ENCODE peak calls at places on chromosome 13, in four cellular contexts. One of them, this sample, is unnamed.

GRCh38 chr13:27406178-27406939 is 18.1 kb upstream of the GTF3A start:
- DNase-seq in GM12878: no peak
- DNase-seq in K562: peak
- DNase-seq in SK-N-SH: peak
- DNase-seq in this sample: no peak

GRCh38 chr13:100803091-100803490 is 128.5 kb upstream of the TMTC4 start:
- DNase-seq in K562: no peak
- DNase-seq in GM12878: no peak
- DNase-seq in SK-N-SH: no peak
- DNase-seq in this sample: no peak

GRCh38 chr13:46801831-46802230 is 4.9 kb upstream of the ESD start:
- DNase-seq in GM12878: no peak
- DNase-seq in K562: no peak
- DNase-seq in SK-N-SH: no peak
- DNase-seq in this sample: no peak

GRCh38 chr13:38753878-38754277 is 67.0 kb downstream of the FREM2 start:
- DNase-seq in K562: no peak
- DNase-seq in GM12878: no peak
- DNase-seq in SK-N-SH: no peak
- DNase-seq in this sample: peak

GRCh38 chr13:27712421-27712820 is 79.9 kb upstream of the GSX1 start:
- DNase-seq in K562: no peak
- DNase-seq in GM12878: no peak
- DNase-seq in SK-N-SH: peak
- DNase-seq in this sample: no peak

GRCh38 chr13:42398542-42398941 is 126.6 kb downstream of the AKAP11 start:
- DNase-seq in GM12878: no peak
- DNase-seq in K562: no peak
- DNase-seq in SK-N-SH: no peak
- DNase-seq in this sample: no peak

GRCh38 chr13:110319774-110320509 is 12.9 kb downstream of the COL4A2 start:
- DNase-seq in GM12878: no peak
- DNase-seq in K562: no peak
- DNase-seq in SK-N-SH: no peak
- DNase-seq in this sample: no peak

GRCh38 chr13:37457594-37457993 is 141.0 kb downstream of the POSTN start:
- DNase-seq in GM12878: no peak
- DNase-seq in SK-N-SH: no peak
- DNase-seq in K562: no peak
- DNase-seq in this sample: no peak

GRCh38 chr13:80979035-80979641 is 638.2 kb upstream of the SPRY2 start:
- DNase-seq in K562: peak
- DNase-seq in SK-N-SH: peak
- DNase-seq in GM12878: peak
- DNase-seq in this sample: peak

GRCh38 chr13:48580886-48581285 is 48.0 kb upstream of the RCBTB2 start:
- DNase-seq in SK-N-SH: no peak
- DNase-seq in K562: no peak
- DNase-seq in GM12878: no peak
- DNase-seq in this sample: no peak

GRCh38 chr13:50421457-50422130 is 406.4 kb downstream of the KCNRG start:
- DNase-seq in GM12878: no peak
- DNase-seq in K562: no peak
- DNase-seq in SK-N-SH: no peak
- DNase-seq in this sample: no peak

GRCh38 chr13:111644750-111645149 is 324.3 kb downstream of the TEX29 start:
- DNase-seq in K562: no peak
- DNase-seq in SK-N-SH: no peak
- DNase-seq in GM12878: no peak
- DNase-seq in this sample: no peak

GRCh38 chr13:102354011-102354410 is 47.8 kb downstream of the FGF14 start:
- DNase-seq in GM12878: no peak
- DNase-seq in K562: no peak
- DNase-seq in SK-N-SH: no peak
- DNase-seq in this sample: no peak

GRCh38 chr13:54185785-54186184 is 1157.2 kb downstream of the OLFM4 start:
- DNase-seq in SK-N-SH: no peak
- DNase-seq in GM12878: no peak
- DNase-seq in K562: no peak
- DNase-seq in this sample: peak

GRCh38 chr13:98349731-98350305 is 172.7 kb upstream of the RNF113B start:
- DNase-seq in K562: no peak
- DNase-seq in GM12878: no peak
- DNase-seq in SK-N-SH: peak
- DNase-seq in this sample: peak
- TF ChIP-seq USF1 in K562: no peak
- TF ChIP-seq USF1 in GM12878: no peak
- TF ChIP-seq USF1 in SK-N-SH: no peak
- TF ChIP-seq USF1 in this sample: no peak

DNA sequence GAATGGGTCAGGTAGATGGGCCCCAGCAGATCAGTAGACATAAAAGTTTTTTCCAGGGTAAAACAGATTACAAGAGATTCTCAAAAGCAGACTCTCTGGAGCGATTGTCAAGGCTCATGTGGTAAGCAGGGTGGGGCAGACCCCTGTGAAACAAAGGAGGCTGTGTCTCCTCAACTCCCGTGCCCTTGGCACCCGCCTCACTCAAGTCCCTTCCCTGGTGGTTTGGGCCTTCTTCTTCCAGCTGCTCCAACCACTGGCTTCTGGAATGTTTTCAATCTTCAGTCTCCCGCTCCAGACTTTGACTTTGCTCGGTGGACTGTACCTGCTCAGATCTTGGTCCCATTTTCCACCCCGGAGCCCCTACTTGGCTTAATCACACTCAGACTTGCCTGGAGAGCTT is 74.8 kb upstream of the STK24 start:
- DNase-seq in GM12878: no peak
- DNase-seq in SK-N-SH: no peak
- DNase-seq in K562: no peak
- DNase-seq in this sample: no peak
- TF ChIP-seq CTCF in GM12878: no peak
- TF ChIP-seq CTCF in SK-N-SH: no peak
- TF ChIP-seq CTCF in K562: no peak
- TF ChIP-seq CTCF in this sample: no peak

DNA sequence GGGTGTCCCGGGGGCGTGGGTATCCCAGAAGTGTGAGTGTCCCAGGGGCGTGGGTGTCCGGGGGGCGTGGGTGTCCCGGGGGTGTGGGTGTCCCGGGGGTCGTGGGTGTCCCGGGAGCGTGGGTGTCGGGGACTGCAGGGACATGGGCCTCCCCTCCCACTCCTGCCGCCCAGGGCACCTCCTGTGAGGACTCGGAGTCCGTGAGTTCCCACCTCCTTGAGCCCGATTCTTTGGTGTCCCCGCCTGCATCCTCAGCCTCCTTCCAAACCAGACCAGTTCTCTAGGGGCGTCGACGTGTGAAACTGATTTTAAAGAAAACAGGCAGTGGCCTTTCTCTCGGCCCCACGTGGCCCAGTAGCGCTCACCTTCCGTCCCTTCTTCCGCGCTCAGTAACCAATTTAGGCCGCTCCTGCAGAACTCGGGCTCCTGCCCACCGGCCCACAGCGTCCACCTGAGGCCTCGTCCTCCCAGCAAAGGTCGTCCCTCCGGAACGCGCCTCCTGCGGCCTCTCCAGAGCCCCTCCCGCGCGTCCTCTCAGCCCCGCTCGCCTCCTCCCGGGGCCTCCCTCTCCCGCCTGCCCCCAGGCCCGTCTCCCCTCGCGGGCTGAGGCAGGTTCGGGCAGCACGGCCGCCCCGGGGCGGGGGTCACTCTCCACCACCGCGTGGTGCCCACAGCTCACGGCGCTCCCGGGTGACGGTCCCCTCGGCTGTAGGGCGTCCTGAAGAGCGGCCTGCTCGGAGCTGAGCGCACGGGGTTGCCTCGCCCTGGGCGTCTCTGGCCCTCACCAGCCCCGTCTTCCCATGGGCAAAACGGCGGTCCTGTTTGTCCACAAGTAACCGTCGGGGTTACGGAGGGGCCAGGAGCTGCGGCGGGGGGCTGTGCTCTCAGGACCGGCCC is 3.8 kb downstream of the F7 start:
- DNase-seq in SK-N-SH: no peak
- DNase-seq in GM12878: no peak
- DNase-seq in K562: no peak
- DNase-seq in this sample: peak
- TF ChIP-seq USF1 in SK-N-SH: no peak
- TF ChIP-seq USF1 in GM12878: no peak
- TF ChIP-seq USF1 in K562: no peak
- TF ChIP-seq USF1 in this sample: peak

DNA sequence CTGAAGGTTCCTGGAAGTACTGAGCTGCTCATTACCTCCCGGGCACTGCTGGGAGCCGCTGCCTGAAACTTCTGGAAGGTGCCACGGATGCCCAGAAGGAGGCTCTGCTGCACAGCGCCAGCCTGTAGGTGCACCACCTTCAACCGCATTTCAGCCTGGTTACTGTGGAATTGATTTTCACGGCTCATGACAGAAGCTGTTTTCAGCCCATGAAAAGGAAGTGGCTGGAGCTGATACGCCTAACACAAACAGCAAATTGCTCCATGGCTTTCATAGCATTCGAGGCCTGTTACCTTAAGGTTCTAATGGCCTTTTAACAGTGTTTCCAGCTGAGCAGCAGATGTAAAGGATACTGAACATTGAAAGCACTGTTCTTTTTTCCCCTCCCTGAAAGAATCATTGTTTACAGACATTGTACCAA is 22.0 kb downstream of the GPC6 start:
- DNase-seq in GM12878: no peak
- DNase-seq in SK-N-SH: peak
- DNase-seq in K562: no peak
- DNase-seq in this sample: peak
- TF ChIP-seq CTCF in GM12878: no peak
- TF ChIP-seq CTCF in SK-N-SH: peak
- TF ChIP-seq CTCF in K562: peak
- TF ChIP-seq CTCF in this sample: no peak

DNA sequence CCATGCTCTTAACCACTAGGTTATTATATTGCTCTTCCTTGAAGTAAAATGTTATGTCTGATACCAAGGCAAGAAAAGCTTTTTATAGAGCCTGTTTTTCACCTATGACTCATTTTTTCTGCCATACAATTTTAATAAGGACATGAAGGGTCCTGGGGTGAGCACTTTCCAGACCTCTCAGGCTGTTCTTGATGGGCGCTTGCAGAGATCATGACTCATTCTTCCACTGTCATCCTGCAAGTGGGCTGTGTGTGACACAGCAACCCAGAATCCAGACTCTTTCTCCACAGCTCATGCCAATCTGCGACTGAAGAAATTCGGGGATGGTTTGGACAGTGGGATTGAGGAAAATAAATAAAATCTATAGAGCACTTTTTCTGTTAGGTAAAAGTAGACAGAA is 506.7 kb upstream of the NBEA start:
- DNase-seq in K562: no peak
- DNase-seq in GM12878: no peak
- DNase-seq in SK-N-SH: no peak
- DNase-seq in this sample: no peak
- TF ChIP-seq USF1 in K562: no peak
- TF ChIP-seq USF1 in GM12878: no peak
- TF ChIP-seq USF1 in SK-N-SH: peak
- TF ChIP-seq USF1 in this sample: no peak

DNA sequence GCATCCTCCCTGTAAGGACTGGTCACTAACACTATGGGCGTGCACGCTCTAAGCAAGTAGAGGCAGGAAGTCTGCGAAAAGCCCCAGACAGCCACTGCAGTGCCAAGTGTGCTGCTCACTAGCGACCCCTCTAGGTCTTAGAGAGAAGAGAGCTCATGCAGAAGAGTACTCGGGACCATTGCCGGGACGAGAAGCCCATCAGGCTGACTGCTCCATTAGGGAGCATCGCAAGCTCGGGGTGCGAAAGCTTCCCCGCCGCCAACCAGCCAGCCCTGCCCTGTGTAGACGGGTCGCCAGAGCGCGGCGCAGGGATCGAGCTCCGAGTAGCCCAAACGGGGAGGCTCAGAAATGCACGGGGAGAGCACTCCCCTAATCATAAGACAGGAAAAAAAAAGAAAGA is 16.6 kb downstream of the POU4F1 start:
- DNase-seq in K562: peak
- DNase-seq in GM12878: no peak
- DNase-seq in SK-N-SH: no peak
- DNase-seq in this sample: peak
- TF ChIP-seq CTCF in K562: peak
- TF ChIP-seq CTCF in GM12878: peak
- TF ChIP-seq CTCF in SK-N-SH: peak
- TF ChIP-seq CTCF in this sample: peak

GRCh38 chr13:51532736-51533197 is 51.5 kb upstream of the WDFY2 start:
- DNase-seq in SK-N-SH: no peak
- DNase-seq in GM12878: no peak
- DNase-seq in K562: no peak
- DNase-seq in this sample: no peak
- TF ChIP-seq USF1 in SK-N-SH: no peak
- TF ChIP-seq USF1 in GM12878: no peak
- TF ChIP-seq USF1 in K562: no peak
- TF ChIP-seq USF1 in this sample: no peak

DNA sequence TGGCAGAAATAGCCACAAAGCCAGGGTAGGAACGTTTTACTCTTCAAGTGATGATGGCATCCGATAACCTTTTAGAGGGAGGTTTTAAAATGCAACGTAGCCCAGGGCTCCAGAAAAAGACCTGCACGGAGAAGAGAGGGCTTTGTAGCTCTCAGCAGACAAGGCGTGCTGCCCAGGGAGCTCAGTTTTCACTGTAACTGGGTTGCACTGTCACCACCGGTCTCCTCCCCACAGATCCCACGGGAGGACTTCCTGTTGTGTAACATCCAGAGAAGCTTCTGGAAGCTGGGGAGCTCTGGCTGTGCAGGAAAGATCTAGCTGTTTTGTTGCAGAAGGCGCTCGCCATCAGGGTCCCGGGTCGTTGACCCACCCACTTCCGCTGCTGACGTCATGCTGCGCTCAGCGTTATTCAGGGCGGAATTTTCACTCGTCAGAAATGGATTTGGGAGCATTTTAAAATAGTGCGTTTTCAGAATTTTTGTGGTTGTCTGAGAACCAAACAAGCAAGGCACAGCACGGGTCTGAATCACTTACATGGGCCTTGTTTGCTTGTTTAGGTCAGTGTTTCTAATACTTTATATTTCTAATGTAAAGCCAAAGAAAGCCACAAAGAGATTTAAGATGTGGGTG is 50.8 kb downstream of the ATP11A start:
- DNase-seq in GM12878: no peak
- DNase-seq in SK-N-SH: no peak
- DNase-seq in K562: peak
- DNase-seq in this sample: no peak
- TF ChIP-seq CTCF in GM12878: no peak
- TF ChIP-seq CTCF in SK-N-SH: no peak
- TF ChIP-seq CTCF in K562: no peak
- TF ChIP-seq CTCF in this sample: no peak